ENCODE peak calls at places on chromosomes 7 and 10, in eight cellular contexts. I, Y, H, B, D, F, U and K are unnamed samples.

GRCh38 chr10:128481152-128481551 is 354.9 kb upstream of the MKI67 start:
- DNase-seq in I (no peak), Y (peak; percentile 20), H (no peak), B (no peak), D (no peak), F (no peak), U (no peak), K (no peak)

GRCh38 chr7:98816206-98816605 is 53.6 kb downstream of the TMEM130 start:
- DNase-seq in I (no peak), Y (no peak), H (no peak), B (no peak), D (no peak), F (peak; percentile 62), U (no peak), K (no peak)

GRCh38 chr7:84248267-84248666 is 53.7 kb upstream of the SEMA3A start:
- DNase-seq in I (no peak), Y (no peak), H (peak; percentile 12), B (no peak), D (no peak), F (no peak), U (no peak), K (no peak)

GRCh38 chr7:38312776-38313175 is 39.3 kb upstream of the TARP start:
- DNase-seq in I (no peak), Y (no peak), H (peak; percentile 46), B (no peak), D (no peak), F (no peak), U (no peak), K (no peak)

GRCh38 chr7:132508724-132509348 is 67.4 kb downstream of the PLXNA4 start:
- DNase-seq in I (no peak), Y (no peak), H (no peak), B (no peak), D (no peak), F (peak; percentile 41), U (no peak), K (no peak)

GRCh38 chr7:80044796-80045195 is 89.8 kb upstream of the GNAI1 start:
- DNase-seq in I (no peak), Y (no peak), H (no peak), B (no peak), D (no peak), F (no peak), U (no peak), K (no peak)

GRCh38 chr7:81299272-81299671 is 380.4 kb upstream of the SEMA3C start:
- DNase-seq in I (no peak), Y (no peak), H (peak; percentile 97), B (no peak), D (no peak), F (no peak), U (peak; percentile 79), K (no peak)

GRCh38 chr10:49598164-49598856 is 11.8 kb upstream of the SLC18A3 start:
- DNase-seq in I (no peak), Y (no peak), H (no peak), B (no peak), D (no peak), F (no peak), U (no peak), K (no peak)

GRCh38 chr10:69703766-69704191 is 73.7 kb downstream of the FAM241B start:
- DNase-seq in I (no peak), Y (no peak), H (peak; percentile 96), B (no peak), D (no peak), F (no peak), U (peak; percentile 30), K (no peak)

GRCh38 chr7:156554488-156554887 is 86.1 kb upstream of the RNF32 start:
- DNase-seq in I (no peak), Y (no peak), H (no peak), B (no peak), D (no peak), F (no peak), U (no peak), K (no peak)

GRCh38 chr7:129609666-129610065 is 1.9 kb upstream of the NRF1 start:
- DNase-seq in I (no peak), Y (no peak), H (peak; percentile 34), B (no peak), D (peak; percentile 50), F (no peak), U (no peak), K (no peak)

GRCh38 chr7:107933386-107934013 is 42.5 kb downstream of the DLD start:
- DNase-seq in I (no peak), Y (no peak), H (no peak), B (no peak), D (no peak), F (no peak), U (no peak), K (no peak)

GRCh38 chr7:129118182-129118581 is 26.3 kb upstream of the TSPAN33 start:
- DNase-seq in I (no peak), Y (no peak), H (no peak), B (no peak), D (no peak), F (no peak), U (no peak), K (no peak)

GRCh38 chr7:109950256-109950655 is 1140.7 kb upstream of the LRRN3 start:
- DNase-seq in I (no peak), Y (no peak), H (no peak), B (no peak), D (no peak), F (no peak), U (no peak), K (no peak)

GRCh38 chr7:21028186-21028989 is 241.7 kb upstream of the SP8 start:
- DNase-seq in I (no peak), Y (peak; percentile 43), H (no peak), B (no peak), D (no peak), F (no peak), U (no peak), K (no peak)

GRCh38 chr10:95262763-95263518 is 27.9 kb downstream of the PDLIM1 start:
- DNase-seq in I (no peak), Y (no peak), H (peak; percentile 64), B (no peak), D (no peak), F (no peak), U (no peak), K (no peak)

GRCh38 chr10:24822557-24822956 is 98.9 kb upstream of the ARHGAP21 start:
- DNase-seq in I (no peak), Y (no peak), H (no peak), B (peak; percentile 43), D (no peak), F (no peak), U (no peak), K (no peak)

GRCh38 chr7:150357277-150357676 is 11.3 kb upstream of the REPIN1 start:
- DNase-seq in I (peak; percentile 58), Y (no peak), H (no peak), B (peak; percentile 70), D (no peak), F (no peak), U (no peak), K (no peak)

GRCh38 chr7:26648429-26649015 is 215.9 kb downstream of the SKAP2 start:
- DNase-seq in I (no peak), Y (no peak), H (peak; percentile 35), B (no peak), D (no peak), F (no peak), U (no peak), K (no peak)

GRCh38 chr7:111137296-111138195 is 46.6 kb downstream of the LRRN3 start:
- DNase-seq in I (no peak), Y (no peak), H (peak; percentile 54), B (peak; percentile 43), D (no peak), F (no peak), U (no peak), K (no peak)

GRCh38 chr10:35563266-35563891 is 41.8 kb upstream of the GJD4 start:
- DNase-seq in I (peak; percentile 12), Y (peak; percentile 2), H (peak; percentile 71), B (peak; percentile 60), D (peak; percentile 84), F (peak; percentile 40), U (peak; percentile 72), K (peak; percentile 41)

GRCh38 chr7:148912758-148913541 is 28.9 kb upstream of the EZH2 start:
- DNase-seq in I (no peak), Y (no peak), H (no peak), B (peak; percentile 67), D (no peak), F (no peak), U (no peak), K (no peak)

GRCh38 chr7:47460251-47460989 is 121.5 kb downstream of the TNS3 start:
- DNase-seq in I (no peak), Y (no peak), H (no peak), B (no peak), D (no peak), F (no peak), U (peak; percentile 71), K (no peak)

GRCh38 chr10:99292159-99292558 is 37.0 kb upstream of the CNNM1 start:
- DNase-seq in I (no peak), Y (no peak), H (peak; percentile 93), B (no peak), D (no peak), F (no peak), U (no peak), K (no peak)

GRCh38 chr7:51315393-51316261 is 982 bp downstream of the COBL start:
- DNase-seq in I (no peak), Y (no peak), H (no peak), B (no peak), D (no peak), F (peak; percentile 30), U (peak; percentile 91), K (no peak)

GRCh38 chr7:129874722-129875121 is 78.0 kb downstream of the UBE2H start:
- DNase-seq in I (no peak), Y (no peak), H (no peak), B (no peak), D (no peak), F (no peak), U (no peak), K (no peak)

GRCh38 chr10:62792261-62792660 is 12.3 kb upstream of the ADO start:
- DNase-seq in I (no peak), Y (no peak), H (no peak), B (no peak), D (no peak), F (no peak), U (no peak), K (no peak)

GRCh38 chr7:6382797-6383196 is 65.0 kb downstream of the DAGLB start:
- DNase-seq in I (no peak), Y (no peak), H (no peak), B (no peak), D (peak; percentile 59), F (no peak), U (no peak), K (no peak)

GRCh38 chr10:95260909-95261552 is 29.8 kb downstream of the PDLIM1 start:
- DNase-seq in I (no peak), Y (no peak), H (peak; percentile 93), B (no peak), D (no peak), F (no peak), U (no peak), K (no peak)

GRCh38 chr7:37853468-37853867 is 5.1 kb downstream of the NME8 start:
- DNase-seq in I (no peak), Y (no peak), H (no peak), B (no peak), D (peak; percentile 27), F (no peak), U (peak; percentile 30), K (no peak)

GRCh38 chr7:131254211-131254610 is 73.5 kb upstream of the MKLN1 start:
- DNase-seq in I (no peak), Y (no peak), H (peak; percentile 30), B (no peak), D (no peak), F (no peak), U (no peak), K (no peak)

GRCh38 chr7:106775552-106775936 is 89.5 kb upstream of the PIK3CG start:
- DNase-seq in I (no peak), Y (no peak), H (peak; percentile 87), B (no peak), D (no peak), F (no peak), U (peak; percentile 87), K (no peak)

GRCh38 chr10:6621536-6621935 is 41.5 kb upstream of the PRKCQ start:
- DNase-seq in I (no peak), Y (no peak), H (peak; percentile 11), B (no peak), D (no peak), F (no peak), U (no peak), K (no peak)

GRCh38 chr7:102042016-102042656 is 224.7 kb downstream of the CUX1 start:
- DNase-seq in I (no peak), Y (no peak), H (peak; percentile 83), B (no peak), D (no peak), F (no peak), U (no peak), K (no peak)